ENCODE peak calls at places on chromosome 16, in four cellular contexts. One of them, this sample, is unnamed.

GRCh38 chr16:54654429-54654828 is 276.2 kb upstream of the IRX5 start:
- DNase-seq in C1 segment of cervical spinal cord: no peak
- DNase-seq in epithelial cell of proximal tubule: no peak
- DNase-seq in NCI-H187 treated with DMSO at 0.1 percent for 48 hours: no peak
- DNase-seq in this sample: no peak

GRCh38 chr16:53668869-53669268 is 34.8 kb downstream of the RPGRIP1L start:
- DNase-seq in C1 segment of cervical spinal cord: no peak
- DNase-seq in epithelial cell of proximal tubule: no peak
- DNase-seq in NCI-H187 treated with DMSO at 0.1 percent for 48 hours: no peak
- DNase-seq in this sample: no peak

GRCh38 chr16:1630450-1631213 is 18.5 kb downstream of the CRAMP1 start:
- DNase-seq in C1 segment of cervical spinal cord: no peak
- DNase-seq in epithelial cell of proximal tubule: no peak
- DNase-seq in NCI-H187 treated with DMSO at 0.1 percent for 48 hours: no peak
- DNase-seq in this sample: no peak

GRCh38 chr16:68981971-68982370 is 123.5 kb upstream of the HAS3 start:
- DNase-seq in C1 segment of cervical spinal cord: no peak
- DNase-seq in epithelial cell of proximal tubule: no peak
- DNase-seq in NCI-H187 treated with DMSO at 0.1 percent for 48 hours: no peak
- DNase-seq in this sample: no peak

GRCh38 chr16:6709736-6710135 is 622.9 kb upstream of the RBFOX1 start:
- DNase-seq in C1 segment of cervical spinal cord: no peak
- DNase-seq in epithelial cell of proximal tubule: no peak
- DNase-seq in NCI-H187 treated with DMSO at 0.1 percent for 48 hours: no peak
- DNase-seq in this sample: no peak

GRCh38 chr16:10405386-10405939 is 19.6 kb downstream of the ATF7IP2 start:
- DNase-seq in C1 segment of cervical spinal cord: no peak
- DNase-seq in epithelial cell of proximal tubule: no peak
- DNase-seq in NCI-H187 treated with DMSO at 0.1 percent for 48 hours: no peak
- DNase-seq in this sample: no peak

GRCh38 chr16:85699628-85700027 is 10.9 kb upstream of the GINS2 start:
- DNase-seq in C1 segment of cervical spinal cord: no peak
- DNase-seq in epithelial cell of proximal tubule: no peak
- DNase-seq in NCI-H187 treated with DMSO at 0.1 percent for 48 hours: no peak
- DNase-seq in this sample: peak

GRCh38 chr16:15466886-15467781 is 32.7 kb downstream of the BMERB1 start:
- DNase-seq in C1 segment of cervical spinal cord: no peak
- DNase-seq in epithelial cell of proximal tubule: no peak
- DNase-seq in NCI-H187 treated with DMSO at 0.1 percent for 48 hours: no peak
- DNase-seq in this sample: no peak

GRCh38 chr16:48165961-48166578 is 10.3 kb upstream of the ABCC12 start:
- DNase-seq in C1 segment of cervical spinal cord: no peak
- DNase-seq in epithelial cell of proximal tubule: no peak
- DNase-seq in NCI-H187 treated with DMSO at 0.1 percent for 48 hours: no peak
- DNase-seq in this sample: no peak

GRCh38 chr16:82657239-82657638 is 30.5 kb downstream of the CDH13 start:
- DNase-seq in C1 segment of cervical spinal cord: no peak
- DNase-seq in epithelial cell of proximal tubule: no peak
- DNase-seq in NCI-H187 treated with DMSO at 0.1 percent for 48 hours: no peak
- DNase-seq in this sample: no peak

GRCh38 chr16:73066927-73067670 is 19.2 kb upstream of the ZFHX3 start:
- DNase-seq in C1 segment of cervical spinal cord: no peak
- DNase-seq in epithelial cell of proximal tubule: no peak
- DNase-seq in NCI-H187 treated with DMSO at 0.1 percent for 48 hours: no peak
- DNase-seq in this sample: no peak

GRCh38 chr16:2933701-2934100 is 22.0 kb downstream of the FLYWCH1 start:
- DNase-seq in C1 segment of cervical spinal cord: no peak
- DNase-seq in epithelial cell of proximal tubule: no peak
- DNase-seq in NCI-H187 treated with DMSO at 0.1 percent for 48 hours: no peak
- DNase-seq in this sample: no peak

GRCh38 chr16:58128181-58128631 is 975 bp downstream of the CFAP20 start:
- DNase-seq in C1 segment of cervical spinal cord: peak
- DNase-seq in epithelial cell of proximal tubule: no peak
- DNase-seq in NCI-H187 treated with DMSO at 0.1 percent for 48 hours: no peak
- DNase-seq in this sample: no peak

GRCh38 chr16:2511128-2511785 is 2.5 kb upstream of the ATP6V0C start:
- DNase-seq in C1 segment of cervical spinal cord: peak
- DNase-seq in epithelial cell of proximal tubule: no peak
- DNase-seq in NCI-H187 treated with DMSO at 0.1 percent for 48 hours: no peak
- DNase-seq in this sample: peak

GRCh38 chr16:3999479-3999868 is 116.8 kb downstream of the ADCY9 start:
- DNase-seq in C1 segment of cervical spinal cord: no peak
- DNase-seq in epithelial cell of proximal tubule: no peak
- DNase-seq in NCI-H187 treated with DMSO at 0.1 percent for 48 hours: no peak
- DNase-seq in this sample: peak

GRCh38 chr16:8936421-8936820 is 27.3 kb downstream of the USP7 start:
- DNase-seq in C1 segment of cervical spinal cord: no peak
- DNase-seq in epithelial cell of proximal tubule: no peak
- DNase-seq in NCI-H187 treated with DMSO at 0.1 percent for 48 hours: no peak
- DNase-seq in this sample: no peak

GRCh38 chr16:66740010-66740409 is 11.4 kb downstream of the DYNC1LI2 start:
- DNase-seq in C1 segment of cervical spinal cord: no peak
- DNase-seq in epithelial cell of proximal tubule: no peak
- DNase-seq in NCI-H187 treated with DMSO at 0.1 percent for 48 hours: no peak
- DNase-seq in this sample: no peak